ENCODE peak calls at places on chromosome 5, in five cellular contexts. K is lung, R is BE2C, U is fibroblast of lung, S is IMR-90. A is an unnamed sample. For H3K9me3 and H3K36me3, the result is how much of the 10 kb centered on the place peaks cover.

GRCh38 chr5:119327018-119327417 is 28.8 kb upstream of the TNFAIP8 start:
- DNase-seq in R (no peak), U (peak), S (peak), K (no peak), A (no peak)

GRCh38 chr5:158677490-158677838 is 422.3 kb downstream of the EBF1 start:
- DNase-seq in U (no peak), S (no peak), K (no peak), R (no peak), A (no peak)

GRCh38 chr5:175681045-175681974 is 23.4 kb downstream of the HRH2 start:
- DNase-seq in K (no peak), U (no peak), S (no peak), R (no peak), A (no peak)

GRCh38 chr5:167745868-167746267 is 545.6 kb upstream of the WWC1 start:
- DNase-seq in R (no peak), U (no peak), S (no peak), K (no peak), A (no peak)

GRCh38 chr5:92444888-92445287 is 1061.8 kb upstream of the ARRDC3 start:
- DNase-seq in K (no peak), U (no peak), R (no peak), S (no peak), A (no peak)

GRCh38 chr5:41843456-41844112 is 26.6 kb downstream of the OXCT1 start:
- DNase-seq in R (peak), U (peak), S (peak), K (no peak), A (no peak)

GRCh38 chr5:78823196-78823595 is 161.9 kb downstream of the ARSB start:
- DNase-seq in R (no peak), S (no peak), U (no peak), K (no peak), A (no peak)

GRCh38 chr5:40033411-40033810 is 608.6 kb upstream of the DAB2 start:
- DNase-seq in U (no peak), K (no peak), S (no peak), R (no peak), A (no peak)

GRCh38 chr5:110288766-110289165 is 437.7 kb downstream of the TMEM232 start:
- DNase-seq in S (no peak), K (no peak), U (peak), R (no peak), A (no peak)

GRCh38 chr5:28750236-28750635 is 1711.8 kb upstream of the CDH9 start:
- DNase-seq in U (peak), R (no peak), S (no peak), K (no peak), A (no peak)

GRCh38 chr5:170006016-170006415 is 25.7 kb upstream of the INSYN2B start:
- DNase-seq in K (no peak), U (peak), R (no peak), S (no peak), A (no peak)

GRCh38 chr5:115389074-115389798 is 92.8 kb upstream of the CCDC112 start:
- DNase-seq in R (no peak), S (peak), U (peak), K (no peak), A (no peak)

DNA sequence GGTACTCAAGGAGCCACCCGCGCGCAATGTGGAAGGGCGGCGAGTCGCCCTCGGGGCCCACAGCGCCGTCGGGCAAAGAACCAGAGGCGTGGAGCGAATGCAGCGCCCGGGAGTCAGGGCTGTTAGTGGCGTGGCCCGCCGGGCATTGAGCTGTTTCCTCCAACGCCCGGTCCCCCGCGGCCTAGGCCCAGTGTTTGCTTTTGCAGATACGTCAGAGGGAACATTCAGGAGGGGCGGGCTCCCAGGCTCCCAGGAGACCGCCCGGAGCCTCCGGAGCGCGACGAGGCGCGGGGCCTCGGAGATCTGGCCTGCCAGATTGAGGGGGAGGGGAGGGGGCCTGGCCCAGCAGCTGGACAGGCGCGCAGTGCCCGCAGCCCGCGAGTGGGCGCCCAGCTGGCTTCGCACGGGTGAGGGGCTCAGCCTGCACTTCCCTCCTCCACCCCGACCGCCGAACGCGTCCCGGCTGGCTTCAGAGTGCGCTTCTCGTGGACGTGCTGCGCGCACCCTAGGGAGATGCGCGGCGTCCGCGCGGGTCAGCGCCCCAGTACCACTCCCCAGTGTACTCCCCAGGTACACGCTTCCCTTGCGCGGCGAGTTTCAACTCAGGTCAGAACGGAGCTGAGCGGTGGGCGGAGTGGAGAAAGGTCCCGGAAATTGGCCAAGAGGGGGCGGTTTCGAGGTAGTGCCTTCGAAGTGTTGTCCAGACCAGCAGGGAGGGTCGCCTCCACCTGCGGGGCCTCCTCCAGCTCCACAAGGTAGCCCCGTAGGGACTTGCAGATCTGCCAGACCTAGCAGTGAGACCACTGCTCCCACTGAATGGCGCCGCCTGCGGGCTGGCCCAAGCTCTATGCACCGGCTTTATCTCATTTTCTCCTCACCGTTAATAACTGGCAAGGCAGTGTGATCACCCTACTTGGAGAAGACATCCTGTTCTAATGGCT is 130.4 kb downstream of the TMEM174 start:
- DNase-seq in R (peak), K (no peak), U (no peak), S (no peak), A (no peak)
- H3K9me3 ChIP-seq in R (under half), K (under half), U (under half), S (under half), A (under half)

GRCh38 chr5:38369692-38370091 is 111.3 kb downstream of the EGFLAM start:
- DNase-seq in U (no peak), S (no peak), R (no peak), K (no peak), A (no peak)
- H3K36me3 ChIP-seq in U (under half), S (under half), R (under half), K (under half), A (under half)

GRCh38 chr5:85741972-85742371 is 875.8 kb upstream of the COX7C start:
- DNase-seq in U (no peak), R (no peak), K (no peak), S (no peak), A (no peak)
- H3K9me3 ChIP-seq in U (under half), R (under half), K (under half), S (under half), A (under half)

DNA sequence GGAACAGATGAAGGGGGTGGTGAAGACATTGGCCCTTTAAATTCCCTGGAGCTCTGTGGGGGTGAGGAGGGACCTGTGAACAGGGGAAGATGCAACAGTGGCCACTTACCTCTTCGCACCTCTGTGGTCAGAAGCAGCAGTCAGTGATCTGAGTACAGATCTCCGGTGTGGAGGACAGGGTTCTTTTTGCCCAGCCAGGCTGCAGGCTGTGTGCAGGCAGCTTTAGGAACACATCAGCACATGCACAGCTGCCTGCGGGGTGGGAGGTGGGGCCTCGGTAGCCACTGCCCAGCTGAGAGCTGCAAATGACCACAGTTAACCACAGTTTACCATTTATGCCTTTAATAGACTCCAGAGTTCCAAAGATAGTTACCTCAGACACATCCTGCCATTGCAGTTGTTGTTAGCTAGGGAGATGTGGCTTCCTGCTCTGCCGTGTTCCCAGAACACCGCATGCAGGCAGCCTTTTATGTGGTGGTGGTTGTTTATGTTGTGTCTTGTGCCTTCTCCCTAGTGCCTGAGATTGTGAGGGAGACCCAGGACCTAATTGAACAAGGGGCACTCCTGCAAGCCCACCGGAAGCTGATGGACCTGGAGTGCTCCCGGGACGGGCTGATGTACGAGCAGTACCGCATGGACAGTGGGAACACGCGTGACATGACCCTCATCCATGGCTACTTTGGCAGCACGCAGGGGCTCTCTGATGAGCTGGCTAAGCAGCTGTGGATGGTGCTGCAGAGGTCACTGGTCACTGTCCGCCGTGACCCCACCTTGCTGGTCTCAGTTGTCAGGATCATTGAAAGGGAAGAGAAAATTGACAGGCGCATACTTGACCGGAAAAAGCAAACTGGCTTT is 10.1 kb downstream of the EXOC3 start:
- DNase-seq in R (no peak), K (no peak), S (no peak), U (no peak), A (no peak)
- H3K36me3 ChIP-seq in R (half or more), K (half or more), S (half or more), U (under half), A (half or more)

GRCh38 chr5:77318060-77318459 is 107.6 kb downstream of the PDE8B start:
- DNase-seq in U (no peak), K (no peak), R (no peak), S (no peak), A (no peak)

GRCh38 chr5:77326142-77326541 is 115.7 kb downstream of the PDE8B start:
- DNase-seq in R (no peak), S (no peak), K (no peak), U (no peak), A (no peak)

GRCh38 chr5:77319140-77319539 is 108.7 kb downstream of the PDE8B start:
- DNase-seq in S (no peak), R (no peak), U (no peak), K (no peak), A (no peak)

GRCh38 chr5:77321793-77322394 is 111.4 kb downstream of the PDE8B start:
- DNase-seq in S (no peak), K (no peak), R (no peak), U (no peak), A (no peak)

GRCh38 chr5:77322406-77322805 is 111.9 kb downstream of the PDE8B start:
- DNase-seq in R (no peak), S (no peak), U (no peak), K (no peak), A (no peak)
- H3K9me3 ChIP-seq in R (under half), S (under half), U (under half), K (under half), A (under half)

DNA sequence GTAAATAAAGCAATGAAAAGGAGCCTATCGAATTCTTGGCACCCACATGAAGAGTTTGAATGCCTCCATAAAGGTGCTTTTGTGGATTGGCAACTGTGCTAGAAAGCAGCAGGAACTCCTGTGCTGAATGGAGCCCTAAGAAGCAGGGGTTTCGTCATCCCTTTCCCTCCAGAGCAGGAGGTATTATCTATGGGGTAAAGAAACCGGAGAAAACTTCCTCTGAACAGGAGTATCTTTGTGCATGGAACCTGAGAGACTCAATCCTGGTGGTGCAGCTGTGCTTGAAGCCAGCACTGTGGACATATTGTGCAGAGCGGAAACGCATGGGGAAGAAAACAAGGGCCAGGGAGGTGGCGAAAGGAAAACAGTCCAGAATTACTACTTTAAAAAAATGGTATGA is 148.4 kb upstream of the OTULINL start:
- DNase-seq in R (no peak), S (no peak), U (no peak), K (no peak), A (no peak)
- H3K36me3 ChIP-seq in R (under half), S (under half), U (under half), K (under half), A (under half)

GRCh38 chr5:4348418-4348817 is 752.8 kb downstream of the IRX1 start:
- DNase-seq in K (no peak), S (no peak), U (no peak), R (no peak), A (no peak)
- H3K9me3 ChIP-seq in K (under half), S (under half), U (under half), R (under half), A (under half)

GRCh38 chr5:147393866-147394265 is 116.0 kb downstream of the DPYSL3 start:
- DNase-seq in R (no peak), U (no peak), K (no peak), S (no peak), A (no peak)
- H3K36me3 ChIP-seq in R (under half), U (under half), K (under half), S (under half), A (half or more)

GRCh38 chr5:77761606-77762005 is 14.5 kb downstream of the TBCA start:
- DNase-seq in K (no peak), U (no peak), R (no peak), S (no peak), A (no peak)
- H3K9me3 ChIP-seq in K (under half), U (under half), R (under half), S (under half), A (under half)

GRCh38 chr5:176878906-176879662 is 20.1 kb downstream of the HK3 start:
- DNase-seq in R (no peak), U (no peak), K (no peak), S (no peak), A (no peak)
- H3K36me3 ChIP-seq in R (under half), U (under half), K (under half), S (under half), A (under half)

A was measured in ascending aorta.